ENCODE peak calls at places on chromosomes 7 and 10, in four cellular contexts. One of them, this sample, is unnamed.

GRCh38 chr7:149808311-149808710 is 29.9 kb upstream of the ZNF862 start:
- DNase-seq in adrenal gland: no peak
- DNase-seq in fibroblast of mammary gland: no peak
- DNase-seq in dorsolateral prefrontal cortex: no peak
- DNase-seq in this sample: peak; percentile 60

GRCh38 chr7:47578581-47579270 is 3.2 kb downstream of the TNS3 start:
- DNase-seq in adrenal gland: peak; percentile 61
- DNase-seq in fibroblast of mammary gland: peak; percentile 69
- DNase-seq in dorsolateral prefrontal cortex: no peak
- DNase-seq in this sample: no peak

GRCh38 chr7:46559194-46559576 is 638.1 kb upstream of the IGFBP3 start:
- DNase-seq in adrenal gland: no peak
- DNase-seq in fibroblast of mammary gland: peak; percentile 93
- DNase-seq in dorsolateral prefrontal cortex: no peak
- DNase-seq in this sample: no peak

GRCh38 chr7:43568529-43568928 is 14.4 kb upstream of the STK17A start:
- DNase-seq in adrenal gland: no peak
- DNase-seq in fibroblast of mammary gland: peak; percentile 47
- DNase-seq in dorsolateral prefrontal cortex: no peak
- DNase-seq in this sample: no peak

GRCh38 chr10:92695679-92696605 is 6.2 kb downstream of the HHEX start:
- DNase-seq in adrenal gland: peak; percentile 88
- DNase-seq in fibroblast of mammary gland: peak; percentile 45
- DNase-seq in dorsolateral prefrontal cortex: no peak
- DNase-seq in this sample: peak; percentile 83

GRCh38 chr7:75647709-75648438 is 90.9 kb downstream of the HIP1 start:
- DNase-seq in adrenal gland: no peak
- DNase-seq in fibroblast of mammary gland: no peak
- DNase-seq in dorsolateral prefrontal cortex: no peak
- DNase-seq in this sample: no peak

GRCh38 chr10:4688620-4689019 is 137.4 kb upstream of the AKR1E2 start:
- DNase-seq in adrenal gland: no peak
- DNase-seq in fibroblast of mammary gland: no peak
- DNase-seq in dorsolateral prefrontal cortex: no peak
- DNase-seq in this sample: no peak

GRCh38 chr7:100190059-100190711 is 12.5 kb downstream of the STAG3 start:
- DNase-seq in adrenal gland: no peak
- DNase-seq in fibroblast of mammary gland: peak; percentile 56
- DNase-seq in dorsolateral prefrontal cortex: no peak
- DNase-seq in this sample: no peak

GRCh38 chr10:3787001-3787400 is 2.0 kb upstream of the KLF6 start:
- DNase-seq in adrenal gland: no peak
- DNase-seq in fibroblast of mammary gland: peak; percentile 23
- DNase-seq in dorsolateral prefrontal cortex: no peak
- DNase-seq in this sample: no peak

GRCh38 chr10:30058570-30059132 is 735 bp downstream of the JCAD start:
- DNase-seq in adrenal gland: no peak
- DNase-seq in fibroblast of mammary gland: no peak
- DNase-seq in dorsolateral prefrontal cortex: no peak
- DNase-seq in this sample: peak; percentile 87

GRCh38 chr10:90968448-90969086 is 47.7 kb upstream of the ANKRD1 start:
- DNase-seq in adrenal gland: peak; percentile 41
- DNase-seq in fibroblast of mammary gland: peak; percentile 97
- DNase-seq in dorsolateral prefrontal cortex: no peak
- DNase-seq in this sample: no peak

GRCh38 chr7:99848420-99849216 is 20.8 kb downstream of the CYP3A43 start:
- DNase-seq in adrenal gland: no peak
- DNase-seq in fibroblast of mammary gland: no peak
- DNase-seq in dorsolateral prefrontal cortex: no peak
- DNase-seq in this sample: no peak

GRCh38 chr7:129553861-129554530 is 51.7 kb downstream of the SMKR1 start:
- DNase-seq in adrenal gland: no peak
- DNase-seq in fibroblast of mammary gland: peak; percentile 51
- DNase-seq in dorsolateral prefrontal cortex: no peak
- DNase-seq in this sample: peak; percentile 25

GRCh38 chr10:75350791-75351190 is 50.8 kb downstream of the ZNF503 start:
- DNase-seq in adrenal gland: no peak
- DNase-seq in fibroblast of mammary gland: peak; percentile 44
- DNase-seq in dorsolateral prefrontal cortex: no peak
- DNase-seq in this sample: no peak

GRCh38 chr10:112585052-112585451 is 138.0 kb downstream of the VTI1A start:
- DNase-seq in adrenal gland: no peak
- DNase-seq in fibroblast of mammary gland: peak; percentile 42
- DNase-seq in dorsolateral prefrontal cortex: no peak
- DNase-seq in this sample: no peak

GRCh38 chr10:133441780-133442179 is 12.0 kb upstream of the SCART1 start:
- DNase-seq in adrenal gland: no peak
- DNase-seq in fibroblast of mammary gland: no peak
- DNase-seq in dorsolateral prefrontal cortex: no peak
- DNase-seq in this sample: no peak

GRCh38 chr10:36195364-36195763 is 553.3 kb upstream of the FZD8 start:
- DNase-seq in adrenal gland: no peak
- DNase-seq in fibroblast of mammary gland: no peak
- DNase-seq in dorsolateral prefrontal cortex: no peak
- DNase-seq in this sample: no peak

GRCh38 chr7:129664029-129665012 is 52.8 kb downstream of the NRF1 start:
- DNase-seq in adrenal gland: no peak
- DNase-seq in fibroblast of mammary gland: peak; percentile 82
- DNase-seq in dorsolateral prefrontal cortex: no peak
- DNase-seq in this sample: no peak

GRCh38 chr7:47588704-47589225 is 6.9 kb upstream of the TNS3 start:
- DNase-seq in adrenal gland: no peak
- DNase-seq in fibroblast of mammary gland: no peak
- DNase-seq in dorsolateral prefrontal cortex: no peak
- DNase-seq in this sample: no peak

GRCh38 chr10:12513775-12514663 is 164.7 kb downstream of the CAMK1D start:
- DNase-seq in adrenal gland: no peak
- DNase-seq in fibroblast of mammary gland: no peak
- DNase-seq in dorsolateral prefrontal cortex: no peak
- DNase-seq in this sample: no peak

GRCh38 chr10:56449770-56450169 is 88.7 kb upstream of the ZWINT start:
- DNase-seq in adrenal gland: no peak
- DNase-seq in fibroblast of mammary gland: no peak
- DNase-seq in dorsolateral prefrontal cortex: no peak
- DNase-seq in this sample: no peak

GRCh38 chr10:14571866-14572507 is 202.7 kb downstream of the FAM107B start:
- DNase-seq in adrenal gland: peak; percentile 47
- DNase-seq in fibroblast of mammary gland: peak; percentile 12
- DNase-seq in dorsolateral prefrontal cortex: no peak
- DNase-seq in this sample: peak; percentile 93

GRCh38 chr10:15744217-15744865 is 24.6 kb upstream of the ITGA8 start:
- DNase-seq in adrenal gland: peak; percentile 50
- DNase-seq in fibroblast of mammary gland: peak; percentile 73
- DNase-seq in dorsolateral prefrontal cortex: peak; percentile 10
- DNase-seq in this sample: peak; percentile 27

GRCh38 chr7:7932553-7932952 is 36.0 kb upstream of the GLCCI1 start:
- DNase-seq in adrenal gland: no peak
- DNase-seq in fibroblast of mammary gland: peak; percentile 14
- DNase-seq in dorsolateral prefrontal cortex: no peak
- DNase-seq in this sample: no peak

GRCh38 chr10:96047004-96047649 is 3.7 kb downstream of the CCNJ start:
- DNase-seq in adrenal gland: no peak
- DNase-seq in fibroblast of mammary gland: peak; percentile 4
- DNase-seq in dorsolateral prefrontal cortex: no peak
- DNase-seq in this sample: no peak

GRCh38 chr10:95406651-95407280 is 116.0 kb upstream of the PDLIM1 start:
- DNase-seq in adrenal gland: peak; percentile 96
- DNase-seq in fibroblast of mammary gland: no peak
- DNase-seq in dorsolateral prefrontal cortex: peak; percentile 85
- DNase-seq in this sample: peak; percentile 71

GRCh38 chr10:132023092-132023811 is 41.5 kb upstream of the BNIP3 start:
- DNase-seq in adrenal gland: peak; percentile 78
- DNase-seq in fibroblast of mammary gland: peak; percentile 67
- DNase-seq in dorsolateral prefrontal cortex: peak; percentile 87
- DNase-seq in this sample: peak; percentile 76

GRCh38 chr10:115117301-115117700 is 24.1 kb downstream of the ATRNL1 start:
- DNase-seq in adrenal gland: no peak
- DNase-seq in fibroblast of mammary gland: no peak
- DNase-seq in dorsolateral prefrontal cortex: no peak
- DNase-seq in this sample: no peak

GRCh38 chr10:97117372-97117771 is 68.4 kb downstream of the SLIT1 start:
- DNase-seq in adrenal gland: no peak
- DNase-seq in fibroblast of mammary gland: peak; percentile 5
- DNase-seq in dorsolateral prefrontal cortex: no peak
- DNase-seq in this sample: no peak

GRCh38 chr7:122764902-122765301 is 62.2 kb upstream of the RNF148 start:
- DNase-seq in adrenal gland: no peak
- DNase-seq in fibroblast of mammary gland: no peak
- DNase-seq in dorsolateral prefrontal cortex: no peak
- DNase-seq in this sample: no peak

GRCh38 chr7:51080622-51081269 is 235.9 kb downstream of the COBL start:
- DNase-seq in adrenal gland: no peak
- DNase-seq in fibroblast of mammary gland: no peak
- DNase-seq in dorsolateral prefrontal cortex: no peak
- DNase-seq in this sample: peak; percentile 73

GRCh38 chr7:51077951-51078350 is 238.7 kb downstream of the COBL start:
- DNase-seq in adrenal gland: no peak
- DNase-seq in fibroblast of mammary gland: peak; percentile 75
- DNase-seq in dorsolateral prefrontal cortex: no peak
- DNase-seq in this sample: no peak

GRCh38 chr7:51081270-51081890 is 235.2 kb downstream of the COBL start:
- DNase-seq in adrenal gland: no peak
- DNase-seq in fibroblast of mammary gland: no peak
- DNase-seq in dorsolateral prefrontal cortex: no peak
- DNase-seq in this sample: no peak

GRCh38 chr7:51078653-51079052 is 238.0 kb downstream of the COBL start:
- DNase-seq in adrenal gland: no peak
- DNase-seq in fibroblast of mammary gland: no peak
- DNase-seq in dorsolateral prefrontal cortex: no peak
- DNase-seq in this sample: no peak

GRCh38 chr7:51079494-51079893 is 237.1 kb downstream of the COBL start:
- DNase-seq in adrenal gland: no peak
- DNase-seq in fibroblast of mammary gland: no peak
- DNase-seq in dorsolateral prefrontal cortex: no peak
- DNase-seq in this sample: no peak
- TF ChIP-seq CTCF in adrenal gland: no peak
- TF ChIP-seq CTCF in fibroblast of mammary gland: no peak
- TF ChIP-seq CTCF in dorsolateral prefrontal cortex: no peak
- TF ChIP-seq CTCF in this sample: no peak

DNA sequence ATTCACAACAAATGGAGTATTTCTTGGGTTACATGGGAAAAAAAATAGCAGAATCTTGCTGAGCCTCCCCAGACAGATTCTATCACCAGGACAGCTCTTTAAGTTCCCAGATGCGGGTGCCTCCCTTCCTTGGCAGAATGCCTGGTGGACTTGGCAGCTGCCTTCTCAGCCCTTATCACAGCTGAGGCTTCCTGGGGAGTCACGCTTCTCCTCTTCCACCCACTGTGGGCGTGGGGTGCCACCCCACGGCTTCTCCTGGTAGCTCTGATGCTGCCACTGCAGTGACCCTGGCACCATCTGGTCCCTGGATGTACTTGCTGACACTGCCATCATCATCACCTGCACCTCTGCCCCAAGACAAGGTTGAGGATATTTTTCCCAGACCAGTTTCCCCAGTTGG is 16.2 kb upstream of the NME8 start:
- DNase-seq in adrenal gland: peak; percentile 75
- DNase-seq in fibroblast of mammary gland: peak; percentile 6
- DNase-seq in dorsolateral prefrontal cortex: peak; percentile 19
- DNase-seq in this sample: peak; percentile 83
- TF ChIP-seq CTCF in adrenal gland: peak; percentile 18
- TF ChIP-seq CTCF in fibroblast of mammary gland: no peak
- TF ChIP-seq CTCF in dorsolateral prefrontal cortex: peak; percentile 75
- TF ChIP-seq CTCF in this sample: peak; percentile 36

GRCh38 chr10:20855398-20856038 is 41.6 kb downstream of the NEBL start:
- DNase-seq in adrenal gland: no peak
- DNase-seq in fibroblast of mammary gland: peak; percentile 60
- DNase-seq in dorsolateral prefrontal cortex: no peak
- DNase-seq in this sample: no peak
- TF ChIP-seq CTCF in adrenal gland: peak; percentile 44
- TF ChIP-seq CTCF in fibroblast of mammary gland: peak; percentile 53
- TF ChIP-seq CTCF in dorsolateral prefrontal cortex: peak; percentile 60
- TF ChIP-seq CTCF in this sample: no peak

GRCh38 chr10:10778959-10779358 is 238.7 kb upstream of the CELF2 start:
- DNase-seq in adrenal gland: no peak
- DNase-seq in fibroblast of mammary gland: peak; percentile 41
- DNase-seq in dorsolateral prefrontal cortex: no peak
- DNase-seq in this sample: no peak

GRCh38 chr10:10776363-10776762 is 241.3 kb upstream of the CELF2 start:
- DNase-seq in adrenal gland: no peak
- DNase-seq in fibroblast of mammary gland: no peak
- DNase-seq in dorsolateral prefrontal cortex: no peak
- DNase-seq in this sample: peak; percentile 9

GRCh38 chr10:10774416-10774815 is 243.3 kb upstream of the CELF2 start:
- DNase-seq in adrenal gland: no peak
- DNase-seq in fibroblast of mammary gland: no peak
- DNase-seq in dorsolateral prefrontal cortex: peak; percentile 77
- DNase-seq in this sample: no peak

GRCh38 chr10:10777723-10778122 is 239.9 kb upstream of the CELF2 start:
- DNase-seq in adrenal gland: no peak
- DNase-seq in fibroblast of mammary gland: no peak
- DNase-seq in dorsolateral prefrontal cortex: no peak
- DNase-seq in this sample: no peak

GRCh38 chr10:10777279-10777678 is 240.4 kb upstream of the CELF2 start:
- DNase-seq in adrenal gland: no peak
- DNase-seq in fibroblast of mammary gland: no peak
- DNase-seq in dorsolateral prefrontal cortex: no peak
- DNase-seq in this sample: no peak
- TF ChIP-seq CTCF in adrenal gland: no peak
- TF ChIP-seq CTCF in fibroblast of mammary gland: no peak
- TF ChIP-seq CTCF in dorsolateral prefrontal cortex: no peak
- TF ChIP-seq CTCF in this sample: no peak

This sample was measured in upper lobe of left lung.